ENCODE peak calls at places on chromosome 1, in four cellular contexts. Q, B, C and Z are unnamed samples.

GRCh38 chr1:115809847-115810246 is 31.1 kb downstream of the NHLH2 start:
- DNase-seq in Q (peak), B (no peak), C (no peak), Z (no peak)

GRCh38 chr1:108962681-108963051 is 618 bp downstream of the CLCC1 start:
- DNase-seq in Q (peak), B (no peak), C (no peak), Z (peak)

GRCh38 chr1:216045400-216045799 is 377.8 kb downstream of the USH2A start:
- DNase-seq in Q (peak), B (peak), C (peak), Z (peak)

GRCh38 chr1:17665950-17666720 is 89.0 kb upstream of the ACTL8 start:
- DNase-seq in Q (no peak), B (no peak), C (no peak), Z (peak)

GRCh38 chr1:81187636-81188035 is 613.1 kb upstream of the ADGRL2 start:
- DNase-seq in Q (no peak), B (no peak), C (no peak), Z (no peak)

GRCh38 chr1:226985839-226986463 is 45.9 kb downstream of the COQ8A start:
- DNase-seq in Q (no peak), B (no peak), C (no peak), Z (no peak)

GRCh38 chr1:26190373-26190987 is at the start of gene CATSPER4:
- DNase-seq in Q (peak), B (no peak), C (peak), Z (peak)

GRCh38 chr1:86195281-86195680 is 38.7 kb upstream of the COL24A1 start:
- DNase-seq in Q (no peak), B (no peak), C (no peak), Z (no peak)

GRCh38 chr1:246726255-246726679 is 2.1 kb downstream of the SCCPDH start:
- DNase-seq in Q (no peak), B (no peak), C (no peak), Z (no peak)

GRCh38 chr1:200388791-200389190 is 21.0 kb downstream of the ZNF281 start:
- DNase-seq in Q (no peak), B (no peak), C (no peak), Z (no peak)

GRCh38 chr1:40312238-40313205 is 4.6 kb downstream of the COL9A2 start:
- DNase-seq in Q (peak), B (no peak), C (peak), Z (no peak)

GRCh38 chr1:174998569-174999215 is 1.1 kb upstream of the CACYBP start:
- DNase-seq in Q (peak), B (no peak), C (peak), Z (peak)

GRCh38 chr1:248849152-248849551 is 9.7 kb downstream of the ZNF692 start:
- DNase-seq in Q (no peak), B (no peak), C (no peak), Z (no peak)

GRCh38 chr1:57131701-57132394 is 166.0 kb upstream of the C8B start:
- DNase-seq in Q (peak), B (peak), C (no peak), Z (peak)

GRCh38 chr1:231601775-231602674 is 24.6 kb upstream of the DISC1 start:
- DNase-seq in Q (no peak), B (no peak), C (no peak), Z (no peak)

GRCh38 chr1:230752407-230752806 is 5.2 kb downstream of the CAPN9 start:
- DNase-seq in Q (peak), B (no peak), C (peak), Z (no peak)

GRCh38 chr1:31759266-31760023 is 4.7 kb downstream of the ADGRB2 start:
- DNase-seq in Q (peak), B (no peak), C (peak), Z (peak)

GRCh38 chr1:232016636-232017035 is 390.0 kb downstream of the DISC1 start:
- DNase-seq in Q (no peak), B (no peak), C (no peak), Z (no peak)

GRCh38 chr1:6756455-6756854 is 28.8 kb upstream of the CAMTA1 start:
- DNase-seq in Q (no peak), B (no peak), C (no peak), Z (no peak)

GRCh38 chr1:169538998-169539871 is 47.0 kb downstream of the F5 start:
- DNase-seq in Q (peak), B (peak), C (peak), Z (peak)

GRCh38 chr1:197141556-197141955 is 4.9 kb downstream of the ASPM start:
- DNase-seq in Q (no peak), B (no peak), C (no peak), Z (no peak)

GRCh38 chr1:50591598-50591997 is 168.4 kb upstream of the DMRTA2 start:
- DNase-seq in Q (no peak), B (no peak), C (no peak), Z (peak)

GRCh38 chr1:40857737-40858136 is 4.4 kb downstream of the CITED4 start:
- DNase-seq in Q (no peak), B (no peak), C (no peak), Z (no peak)

GRCh38 chr1:171191992-171192391 is 6.9 kb downstream of the FMO2 start:
- DNase-seq in Q (no peak), B (no peak), C (no peak), Z (no peak)

GRCh38 chr1:231642600-231643332 is 16.2 kb downstream of the DISC1 start:
- DNase-seq in Q (no peak), B (no peak), C (no peak), Z (no peak)

GRCh38 chr1:198686069-198686728 is 47.4 kb downstream of the PTPRC start:
- DNase-seq in Q (peak), B (no peak), C (peak), Z (peak)

GRCh38 chr1:201359031-201359872 is 18.2 kb downstream of the TNNT2 start:
- DNase-seq in Q (no peak), B (no peak), C (no peak), Z (no peak)

GRCh38 chr1:236400061-236400638 is 6.1 kb downstream of the EDARADD start:
- DNase-seq in Q (no peak), B (no peak), C (no peak), Z (no peak)

GRCh38 chr1:204258213-204259115 is 44.7 kb upstream of the GOLT1A start:
- DNase-seq in Q (peak), B (peak), C (peak), Z (peak)

GRCh38 chr1:71850936-71851335 is 431.4 kb downstream of the NEGR1 start:
- DNase-seq in Q (no peak), B (no peak), C (peak), Z (peak)

GRCh38 chr1:98048234-98048633 is 127.4 kb upstream of the DPYD start:
- DNase-seq in Q (peak), B (no peak), C (peak), Z (peak)

GRCh38 chr1:203097001-203097400 is 11.2 kb upstream of the MYOG start:
- DNase-seq in Q (no peak), B (no peak), C (no peak), Z (no peak)

GRCh38 chr1:47514229-47514628 is 76.4 kb downstream of the FOXD2 start:
- DNase-seq in Q (no peak), B (no peak), C (no peak), Z (no peak)

GRCh38 chr1:66266756-66267155 is 267.2 kb upstream of the SGIP1 start:
- DNase-seq in Q (no peak), B (no peak), C (peak), Z (peak)

GRCh38 chr1:166843769-166844596 is 4.7 kb downstream of the POGK start:
- DNase-seq in Q (no peak), B (no peak), C (no peak), Z (peak)

GRCh38 chr1:228837817-228838716 is 102.8 kb downstream of the RHOU start:
- DNase-seq in Q (peak), B (peak), C (peak), Z (peak)